ENCODE peak calls at places on chromosomes 6 and 20, in four cellular contexts. M is omental fat pad, R is NCI-H1092, W is germinal center. Z is an unnamed sample.

GRCh38 chr20:57717797-57718196 is 8.0 kb upstream of the PMEPA1 start:
- DNase-seq in W (no peak), M (no peak), R (no peak), Z (no peak)

GRCh38 chr20:51654495-51654894 is 112.0 kb upstream of the NFATC2 start:
- DNase-seq in M (no peak), W (no peak), R (no peak), Z (no peak)

GRCh38 chr20:35319206-35320197 is 27.3 kb upstream of the FAM83C start:
- DNase-seq in M (no peak), W (no peak), R (no peak), Z (no peak)

GRCh38 chr6:25413506-25413905 is 134.3 kb downstream of the CARMIL1 start:
- DNase-seq in W (no peak), M (no peak), R (no peak), Z (no peak)

GRCh38 chr6:20325641-20326421 is 75.8 kb upstream of the E2F3 start:
- DNase-seq in M (no peak), W (no peak), R (no peak), Z (no peak)

GRCh38 chr6:47070461-47070860 is 28.3 kb upstream of the ADGRF1 start:
- DNase-seq in R (no peak), M (no peak), W (no peak), Z (no peak)

GRCh38 chr6:40671338-40672050 is 84.3 kb upstream of the LRFN2 start:
- DNase-seq in W (no peak), R (peak; percentile 79), M (no peak), Z (no peak)

GRCh38 chr20:46872315-46873211 is 22.1 kb upstream of the EYA2 start:
- DNase-seq in W (no peak), M (no peak), R (no peak), Z (peak; percentile 42)

GRCh38 chr6:4671587-4672115 is 104.6 kb upstream of the CDYL start:
- DNase-seq in R (no peak), M (no peak), W (no peak), Z (no peak)

GRCh38 chr6:111430605-111431378 is 52.2 kb downstream of the REV3L start:
- DNase-seq in W (no peak), M (no peak), R (no peak), Z (no peak)

GRCh38 chr20:35490736-35491181 is 35.4 kb downstream of the CEP250 start:
- DNase-seq in W (peak; percentile 75), R (no peak), M (no peak), Z (no peak)

GRCh38 chr6:151502499-151502898 is 8.7 kb downstream of the CCDC170 start:
- DNase-seq in R (no peak), W (no peak), M (no peak), Z (no peak)

GRCh38 chr20:8646716-8647115 is 422.2 kb upstream of the PLCB4 start:
- DNase-seq in W (no peak), R (no peak), M (no peak), Z (no peak)

GRCh38 chr20:37901667-37902503 is 1.0 kb upstream of the VSTM2L start:
- DNase-seq in M (no peak), R (peak; percentile 43), W (peak; percentile 29), Z (no peak)

GRCh38 chr6:25556516-25556915 is 95.5 kb upstream of the SCGN start:
- DNase-seq in M (peak; percentile 91), R (peak; percentile 4), W (peak; percentile 43), Z (peak; percentile 75)

GRCh38 chr6:26246057-26246456 is 118.9 kb upstream of the BTN3A2 start:
- DNase-seq in W (no peak), M (no peak), R (no peak), Z (no peak)

GRCh38 chr20:31475032-31475431 is at the start of the genes DEFB124 and REM1:
- DNase-seq in R (no peak), M (no peak), W (no peak), Z (no peak)

GRCh38 chr6:29763491-29764289 is 40.5 kb downstream of the HLA-F start:
- DNase-seq in R (no peak), W (no peak), M (no peak), Z (no peak)

GRCh38 chr6:12014027-12014872 is 2.1 kb downstream of the HIVEP1 start:
- DNase-seq in M (no peak), R (no peak), W (no peak), Z (no peak)

GRCh38 chr6:42805297-42805861 is 23.5 kb downstream of the BICRAL start:
- DNase-seq in R (no peak), M (no peak), W (no peak), Z (no peak)

GRCh38 chr20:49287555-49288249 is 9.8 kb upstream of the ZNFX1 start:
- DNase-seq in R (no peak), M (no peak), W (no peak), Z (no peak)

GRCh38 chr6:3876131-3876530 is 27.0 kb downstream of the FAM50B start:
- DNase-seq in M (no peak), R (no peak), W (no peak), Z (no peak)

GRCh38 chr6:129621252-129621651 is 88.7 kb downstream of the ARHGAP18 start:
- DNase-seq in W (peak; percentile 4), M (no peak), R (no peak), Z (no peak)

GRCh38 chr6:93021235-93021909 is 398.0 kb downstream of the EPHA7 start:
- DNase-seq in M (no peak), W (no peak), R (no peak), Z (no peak)

GRCh38 chr6:36062247-36062646 is 34.6 kb downstream of the MAPK14 start:
- DNase-seq in W (no peak), R (no peak), M (no peak), Z (no peak)

GRCh38 chr6:17012421-17013225 is 89.2 kb upstream of the STMND1 start:
- DNase-seq in M (no peak), W (no peak), R (no peak), Z (peak; percentile 56)